ENCODE peak calls at places on chromosomes 1 and 21, in ten cellular contexts. One of them, this sample, is unnamed.

GRCh38 chr1:1872329-1872994 is 18.4 kb downstream of the GNB1 start:
- DNase-seq in astrocyte of the spinal cord: no peak
- DNase-seq in nephron progenitor cell: no peak
- DNase-seq in activated CD8-positive, alpha-beta memory T cell treated with anti-CD3 and anti-CD28 coated beads, Interleukin-2, amount 50 U/mL, for 4 hours: no peak
- DNase-seq in RWPE2: no peak
- DNase-seq in OCI-LY7: no peak
- DNase-seq in NCI-H460: no peak
- DNase-seq in ureter: no peak
- DNase-seq in astrocyte: no peak
- DNase-seq in naive thymus-derived CD8-positive, alpha-beta T cell: no peak
- DNase-seq in this sample: no peak

GRCh38 chr1:26697441-26697977 is 1.7 kb downstream of the ARID1A start:
- DNase-seq in astrocyte of the spinal cord: no peak
- DNase-seq in nephron progenitor cell: peak; percentile 14
- DNase-seq in activated CD8-positive, alpha-beta memory T cell treated with anti-CD3 and anti-CD28 coated beads, Interleukin-2, amount 50 U/mL, for 4 hours: peak; percentile 22
- DNase-seq in RWPE2: no peak
- DNase-seq in OCI-LY7: peak; percentile 49
- DNase-seq in NCI-H460: no peak
- DNase-seq in ureter: no peak
- DNase-seq in astrocyte: no peak
- DNase-seq in naive thymus-derived CD8-positive, alpha-beta T cell: no peak
- DNase-seq in this sample: no peak

GRCh38 chr1:183094376-183094775 is 71.2 kb downstream of the LAMC1 start:
- DNase-seq in astrocyte of the spinal cord: no peak
- DNase-seq in nephron progenitor cell: no peak
- DNase-seq in activated CD8-positive, alpha-beta memory T cell treated with anti-CD3 and anti-CD28 coated beads, Interleukin-2, amount 50 U/mL, for 4 hours: no peak
- DNase-seq in RWPE2: no peak
- DNase-seq in OCI-LY7: no peak
- DNase-seq in NCI-H460: no peak
- DNase-seq in ureter: no peak
- DNase-seq in astrocyte: no peak
- DNase-seq in naive thymus-derived CD8-positive, alpha-beta T cell: no peak
- DNase-seq in this sample: no peak

GRCh38 chr1:7013833-7014639 is 228.8 kb downstream of the CAMTA1 start:
- DNase-seq in astrocyte of the spinal cord: no peak
- DNase-seq in nephron progenitor cell: no peak
- DNase-seq in activated CD8-positive, alpha-beta memory T cell treated with anti-CD3 and anti-CD28 coated beads, Interleukin-2, amount 50 U/mL, for 4 hours: no peak
- DNase-seq in RWPE2: no peak
- DNase-seq in OCI-LY7: no peak
- DNase-seq in NCI-H460: no peak
- DNase-seq in ureter: no peak
- DNase-seq in astrocyte: no peak
- DNase-seq in naive thymus-derived CD8-positive, alpha-beta T cell: no peak
- DNase-seq in this sample: no peak

GRCh38 chr1:185046639-185047038 is 1.3 kb downstream of the RNF2 start:
- DNase-seq in astrocyte of the spinal cord: no peak
- DNase-seq in nephron progenitor cell: no peak
- DNase-seq in activated CD8-positive, alpha-beta memory T cell treated with anti-CD3 and anti-CD28 coated beads, Interleukin-2, amount 50 U/mL, for 4 hours: no peak
- DNase-seq in RWPE2: no peak
- DNase-seq in OCI-LY7: no peak
- DNase-seq in NCI-H460: no peak
- DNase-seq in ureter: no peak
- DNase-seq in astrocyte: no peak
- DNase-seq in naive thymus-derived CD8-positive, alpha-beta T cell: no peak
- DNase-seq in this sample: peak; percentile 8

GRCh38 chr21:32826317-32827167 is 55.0 kb upstream of the PAXBP1 start:
- DNase-seq in astrocyte of the spinal cord: peak; percentile 55
- DNase-seq in nephron progenitor cell: peak; percentile 14
- DNase-seq in activated CD8-positive, alpha-beta memory T cell treated with anti-CD3 and anti-CD28 coated beads, Interleukin-2, amount 50 U/mL, for 4 hours: no peak
- DNase-seq in RWPE2: no peak
- DNase-seq in OCI-LY7: peak; percentile 45
- DNase-seq in NCI-H460: peak; percentile 47
- DNase-seq in ureter: peak; percentile 59
- DNase-seq in astrocyte: peak; percentile 44
- DNase-seq in naive thymus-derived CD8-positive, alpha-beta T cell: peak; percentile 33
- DNase-seq in this sample: peak; percentile 75

GRCh38 chr1:218983433-218983832 is 190.2 kb upstream of the LYPLAL1 start:
- DNase-seq in astrocyte of the spinal cord: no peak
- DNase-seq in nephron progenitor cell: no peak
- DNase-seq in activated CD8-positive, alpha-beta memory T cell treated with anti-CD3 and anti-CD28 coated beads, Interleukin-2, amount 50 U/mL, for 4 hours: no peak
- DNase-seq in RWPE2: no peak
- DNase-seq in OCI-LY7: no peak
- DNase-seq in NCI-H460: no peak
- DNase-seq in ureter: no peak
- DNase-seq in astrocyte: no peak
- DNase-seq in naive thymus-derived CD8-positive, alpha-beta T cell: no peak
- DNase-seq in this sample: no peak

GRCh38 chr1:152034654-152035405 is 2.0 kb downstream of the S100A11 start:
- DNase-seq in astrocyte of the spinal cord: peak; percentile 64
- DNase-seq in nephron progenitor cell: peak; percentile 75
- DNase-seq in activated CD8-positive, alpha-beta memory T cell treated with anti-CD3 and anti-CD28 coated beads, Interleukin-2, amount 50 U/mL, for 4 hours: peak; percentile 56
- DNase-seq in RWPE2: no peak
- DNase-seq in OCI-LY7: peak; percentile 76
- DNase-seq in NCI-H460: peak; percentile 85
- DNase-seq in ureter: peak; percentile 77
- DNase-seq in astrocyte: peak; percentile 50
- DNase-seq in naive thymus-derived CD8-positive, alpha-beta T cell: peak; percentile 68
- DNase-seq in this sample: peak; percentile 81

GRCh38 chr1:151011154-151011850 is 3.1 kb downstream of the PRUNE1 start:
- DNase-seq in astrocyte of the spinal cord: no peak
- DNase-seq in nephron progenitor cell: no peak
- DNase-seq in activated CD8-positive, alpha-beta memory T cell treated with anti-CD3 and anti-CD28 coated beads, Interleukin-2, amount 50 U/mL, for 4 hours: no peak
- DNase-seq in RWPE2: no peak
- DNase-seq in OCI-LY7: no peak
- DNase-seq in NCI-H460: no peak
- DNase-seq in ureter: no peak
- DNase-seq in astrocyte: no peak
- DNase-seq in naive thymus-derived CD8-positive, alpha-beta T cell: no peak
- DNase-seq in this sample: peak; percentile 21

GRCh38 chr1:230262867-230263572 is 163.1 kb downstream of the PGBD5 start:
- DNase-seq in astrocyte of the spinal cord: no peak
- DNase-seq in nephron progenitor cell: no peak
- DNase-seq in activated CD8-positive, alpha-beta memory T cell treated with anti-CD3 and anti-CD28 coated beads, Interleukin-2, amount 50 U/mL, for 4 hours: no peak
- DNase-seq in RWPE2: no peak
- DNase-seq in OCI-LY7: peak; percentile 38
- DNase-seq in NCI-H460: no peak
- DNase-seq in ureter: no peak
- DNase-seq in astrocyte: no peak
- DNase-seq in naive thymus-derived CD8-positive, alpha-beta T cell: no peak
- DNase-seq in this sample: no peak

GRCh38 chr1:168476588-168477379 is 67.0 kb downstream of the XCL2 start:
- DNase-seq in astrocyte of the spinal cord: no peak
- DNase-seq in nephron progenitor cell: no peak
- DNase-seq in activated CD8-positive, alpha-beta memory T cell treated with anti-CD3 and anti-CD28 coated beads, Interleukin-2, amount 50 U/mL, for 4 hours: no peak
- DNase-seq in RWPE2: peak; percentile 69
- DNase-seq in OCI-LY7: no peak
- DNase-seq in NCI-H460: no peak
- DNase-seq in ureter: no peak
- DNase-seq in astrocyte: no peak
- DNase-seq in naive thymus-derived CD8-positive, alpha-beta T cell: no peak
- DNase-seq in this sample: no peak

GRCh38 chr1:3695326-3696217 is 43.3 kb downstream of the TP73 start:
- DNase-seq in astrocyte of the spinal cord: no peak
- DNase-seq in nephron progenitor cell: peak; percentile 79
- DNase-seq in activated CD8-positive, alpha-beta memory T cell treated with anti-CD3 and anti-CD28 coated beads, Interleukin-2, amount 50 U/mL, for 4 hours: peak; percentile 33
- DNase-seq in RWPE2: no peak
- DNase-seq in OCI-LY7: peak; percentile 30
- DNase-seq in NCI-H460: peak; percentile 29
- DNase-seq in ureter: no peak
- DNase-seq in astrocyte: no peak
- DNase-seq in naive thymus-derived CD8-positive, alpha-beta T cell: no peak
- DNase-seq in this sample: peak; percentile 18

GRCh38 chr1:199460933-199461332 is 566.6 kb upstream of the NR5A2 start:
- DNase-seq in astrocyte of the spinal cord: peak; percentile 12
- DNase-seq in nephron progenitor cell: no peak
- DNase-seq in activated CD8-positive, alpha-beta memory T cell treated with anti-CD3 and anti-CD28 coated beads, Interleukin-2, amount 50 U/mL, for 4 hours: no peak
- DNase-seq in RWPE2: no peak
- DNase-seq in OCI-LY7: no peak
- DNase-seq in NCI-H460: no peak
- DNase-seq in ureter: no peak
- DNase-seq in astrocyte: no peak
- DNase-seq in naive thymus-derived CD8-positive, alpha-beta T cell: no peak
- DNase-seq in this sample: peak; percentile 9

GRCh38 chr1:21814241-21814918 is 2.3 kb downstream of the LDLRAD2 start:
- DNase-seq in astrocyte of the spinal cord: no peak
- DNase-seq in nephron progenitor cell: peak; percentile 76
- DNase-seq in activated CD8-positive, alpha-beta memory T cell treated with anti-CD3 and anti-CD28 coated beads, Interleukin-2, amount 50 U/mL, for 4 hours: peak; percentile 32
- DNase-seq in RWPE2: no peak
- DNase-seq in OCI-LY7: peak; percentile 34
- DNase-seq in NCI-H460: no peak
- DNase-seq in ureter: no peak
- DNase-seq in astrocyte: no peak
- DNase-seq in naive thymus-derived CD8-positive, alpha-beta T cell: peak; percentile 43
- DNase-seq in this sample: no peak

GRCh38 chr1:35120458-35121133 is 41.4 kb downstream of the ZMYM1 start:
- DNase-seq in astrocyte of the spinal cord: no peak
- DNase-seq in nephron progenitor cell: no peak
- DNase-seq in activated CD8-positive, alpha-beta memory T cell treated with anti-CD3 and anti-CD28 coated beads, Interleukin-2, amount 50 U/mL, for 4 hours: peak; percentile 16
- DNase-seq in RWPE2: no peak
- DNase-seq in OCI-LY7: no peak
- DNase-seq in NCI-H460: no peak
- DNase-seq in ureter: no peak
- DNase-seq in astrocyte: no peak
- DNase-seq in naive thymus-derived CD8-positive, alpha-beta T cell: no peak
- DNase-seq in this sample: peak; percentile 37

GRCh38 chr1:67601955-67602354 is 83.0 kb upstream of the GADD45A start:
- DNase-seq in astrocyte of the spinal cord: no peak
- DNase-seq in nephron progenitor cell: no peak
- DNase-seq in activated CD8-positive, alpha-beta memory T cell treated with anti-CD3 and anti-CD28 coated beads, Interleukin-2, amount 50 U/mL, for 4 hours: no peak
- DNase-seq in RWPE2: no peak
- DNase-seq in OCI-LY7: no peak
- DNase-seq in NCI-H460: no peak
- DNase-seq in ureter: no peak
- DNase-seq in astrocyte: no peak
- DNase-seq in naive thymus-derived CD8-positive, alpha-beta T cell: no peak
- DNase-seq in this sample: no peak

GRCh38 chr1:169109561-169110134 is 3.2 kb downstream of the ATP1B1 start:
- DNase-seq in astrocyte of the spinal cord: peak; percentile 87
- DNase-seq in nephron progenitor cell: peak; percentile 28
- DNase-seq in activated CD8-positive, alpha-beta memory T cell treated with anti-CD3 and anti-CD28 coated beads, Interleukin-2, amount 50 U/mL, for 4 hours: no peak
- DNase-seq in RWPE2: no peak
- DNase-seq in OCI-LY7: peak; percentile 30
- DNase-seq in NCI-H460: peak; percentile 98
- DNase-seq in ureter: peak; percentile 75
- DNase-seq in astrocyte: peak; percentile 95
- DNase-seq in naive thymus-derived CD8-positive, alpha-beta T cell: no peak
- DNase-seq in this sample: peak; percentile 64

GRCh38 chr1:96834986-96835385 is 113.4 kb downstream of the PTBP2 start:
- DNase-seq in astrocyte of the spinal cord: no peak
- DNase-seq in nephron progenitor cell: no peak
- DNase-seq in activated CD8-positive, alpha-beta memory T cell treated with anti-CD3 and anti-CD28 coated beads, Interleukin-2, amount 50 U/mL, for 4 hours: no peak
- DNase-seq in RWPE2: no peak
- DNase-seq in OCI-LY7: no peak
- DNase-seq in NCI-H460: no peak
- DNase-seq in ureter: no peak
- DNase-seq in astrocyte: no peak
- DNase-seq in naive thymus-derived CD8-positive, alpha-beta T cell: no peak
- DNase-seq in this sample: no peak

GRCh38 chr1:15065736-15066135 is 87.8 kb upstream of the TMEM51 start:
- DNase-seq in astrocyte of the spinal cord: no peak
- DNase-seq in nephron progenitor cell: no peak
- DNase-seq in activated CD8-positive, alpha-beta memory T cell treated with anti-CD3 and anti-CD28 coated beads, Interleukin-2, amount 50 U/mL, for 4 hours: no peak
- DNase-seq in RWPE2: no peak
- DNase-seq in OCI-LY7: no peak
- DNase-seq in NCI-H460: no peak
- DNase-seq in ureter: no peak
- DNase-seq in astrocyte: no peak
- DNase-seq in naive thymus-derived CD8-positive, alpha-beta T cell: no peak
- DNase-seq in this sample: no peak

GRCh38 chr1:163063131-163064059 is 5.8 kb upstream of the RGS4 start:
- DNase-seq in astrocyte of the spinal cord: no peak
- DNase-seq in nephron progenitor cell: peak; percentile 25
- DNase-seq in activated CD8-positive, alpha-beta memory T cell treated with anti-CD3 and anti-CD28 coated beads, Interleukin-2, amount 50 U/mL, for 4 hours: no peak
- DNase-seq in RWPE2: no peak
- DNase-seq in OCI-LY7: no peak
- DNase-seq in NCI-H460: no peak
- DNase-seq in ureter: no peak
- DNase-seq in astrocyte: no peak
- DNase-seq in naive thymus-derived CD8-positive, alpha-beta T cell: no peak
- DNase-seq in this sample: no peak

GRCh38 chr1:39922139-39922757 is 20.5 kb upstream of the MYCL start:
- DNase-seq in astrocyte of the spinal cord: no peak
- DNase-seq in nephron progenitor cell: peak; percentile 51
- DNase-seq in activated CD8-positive, alpha-beta memory T cell treated with anti-CD3 and anti-CD28 coated beads, Interleukin-2, amount 50 U/mL, for 4 hours: no peak
- DNase-seq in RWPE2: no peak
- DNase-seq in OCI-LY7: no peak
- DNase-seq in NCI-H460: no peak
- DNase-seq in ureter: no peak
- DNase-seq in astrocyte: no peak
- DNase-seq in naive thymus-derived CD8-positive, alpha-beta T cell: no peak
- DNase-seq in this sample: no peak

GRCh38 chr1:205259361-205259832 is 31.7 kb downstream of the TMCC2 start:
- DNase-seq in astrocyte of the spinal cord: no peak
- DNase-seq in nephron progenitor cell: no peak
- DNase-seq in activated CD8-positive, alpha-beta memory T cell treated with anti-CD3 and anti-CD28 coated beads, Interleukin-2, amount 50 U/mL, for 4 hours: no peak
- DNase-seq in RWPE2: no peak
- DNase-seq in OCI-LY7: peak; percentile 74
- DNase-seq in NCI-H460: no peak
- DNase-seq in ureter: no peak
- DNase-seq in astrocyte: no peak
- DNase-seq in naive thymus-derived CD8-positive, alpha-beta T cell: no peak
- DNase-seq in this sample: peak; percentile 38

GRCh38 chr1:109636201-109636952 is 16.7 kb downstream of the AMPD2 start:
- DNase-seq in astrocyte of the spinal cord: peak; percentile 40
- DNase-seq in nephron progenitor cell: no peak
- DNase-seq in activated CD8-positive, alpha-beta memory T cell treated with anti-CD3 and anti-CD28 coated beads, Interleukin-2, amount 50 U/mL, for 4 hours: no peak
- DNase-seq in RWPE2: no peak
- DNase-seq in OCI-LY7: no peak
- DNase-seq in NCI-H460: peak; percentile 48
- DNase-seq in ureter: peak; percentile 39
- DNase-seq in astrocyte: peak; percentile 53
- DNase-seq in naive thymus-derived CD8-positive, alpha-beta T cell: no peak
- DNase-seq in this sample: no peak

GRCh38 chr1:176692431-176692830 is 229.5 kb downstream of the PAPPA2 start:
- DNase-seq in astrocyte of the spinal cord: no peak
- DNase-seq in nephron progenitor cell: no peak
- DNase-seq in activated CD8-positive, alpha-beta memory T cell treated with anti-CD3 and anti-CD28 coated beads, Interleukin-2, amount 50 U/mL, for 4 hours: no peak
- DNase-seq in RWPE2: no peak
- DNase-seq in OCI-LY7: no peak
- DNase-seq in NCI-H460: no peak
- DNase-seq in ureter: no peak
- DNase-seq in astrocyte: no peak
- DNase-seq in naive thymus-derived CD8-positive, alpha-beta T cell: no peak
- DNase-seq in this sample: no peak

GRCh38 chr1:42992043-42992697 is 33.5 kb upstream of the SLC2A1 start:
- DNase-seq in astrocyte of the spinal cord: no peak
- DNase-seq in nephron progenitor cell: no peak
- DNase-seq in activated CD8-positive, alpha-beta memory T cell treated with anti-CD3 and anti-CD28 coated beads, Interleukin-2, amount 50 U/mL, for 4 hours: no peak
- DNase-seq in RWPE2: no peak
- DNase-seq in OCI-LY7: no peak
- DNase-seq in NCI-H460: no peak
- DNase-seq in ureter: no peak
- DNase-seq in astrocyte: no peak
- DNase-seq in naive thymus-derived CD8-positive, alpha-beta T cell: no peak
- DNase-seq in this sample: no peak

GRCh38 chr1:53681647-53682368 is 57.2 kb downstream of the GLIS1 start:
- DNase-seq in astrocyte of the spinal cord: no peak
- DNase-seq in nephron progenitor cell: peak; percentile 61
- DNase-seq in activated CD8-positive, alpha-beta memory T cell treated with anti-CD3 and anti-CD28 coated beads, Interleukin-2, amount 50 U/mL, for 4 hours: peak; percentile 32
- DNase-seq in RWPE2: no peak
- DNase-seq in OCI-LY7: peak; percentile 40
- DNase-seq in NCI-H460: no peak
- DNase-seq in ureter: no peak
- DNase-seq in astrocyte: no peak
- DNase-seq in naive thymus-derived CD8-positive, alpha-beta T cell: peak; percentile 46
- DNase-seq in this sample: peak; percentile 55

GRCh38 chr1:220521755-220522154 is 6.2 kb upstream of the MARK1 start:
- DNase-seq in astrocyte of the spinal cord: no peak
- DNase-seq in nephron progenitor cell: no peak
- DNase-seq in activated CD8-positive, alpha-beta memory T cell treated with anti-CD3 and anti-CD28 coated beads, Interleukin-2, amount 50 U/mL, for 4 hours: no peak
- DNase-seq in RWPE2: no peak
- DNase-seq in OCI-LY7: no peak
- DNase-seq in NCI-H460: no peak
- DNase-seq in ureter: no peak
- DNase-seq in astrocyte: no peak
- DNase-seq in naive thymus-derived CD8-positive, alpha-beta T cell: no peak
- DNase-seq in this sample: no peak

GRCh38 chr1:107574044-107574443 is 390.9 kb downstream of the VAV3 start:
- DNase-seq in astrocyte of the spinal cord: no peak
- DNase-seq in nephron progenitor cell: no peak
- DNase-seq in activated CD8-positive, alpha-beta memory T cell treated with anti-CD3 and anti-CD28 coated beads, Interleukin-2, amount 50 U/mL, for 4 hours: no peak
- DNase-seq in RWPE2: no peak
- DNase-seq in OCI-LY7: no peak
- DNase-seq in NCI-H460: no peak
- DNase-seq in ureter: no peak
- DNase-seq in astrocyte: no peak
- DNase-seq in naive thymus-derived CD8-positive, alpha-beta T cell: no peak
- DNase-seq in this sample: no peak

This sample was measured in foreskin fibroblast.